ENCODE peak calls at places on chromosomes 16 and 17, in seven cellular contexts. One of them, this sample, is unnamed.
A peak's percentile ranks its signal among the peaks of the same experiment; 100 is the strongest.

GRCh38 chr17:64441772-64442549 is 7.0 kb upstream of the MILR1 start:
- DNase-seq in activated T-cell treated with anti-CD3 and anti-CD28 coated beads, Interleukin-2, amount 50 U/mL, for 48 hours: peak; percentile 26
- DNase-seq in SW 1271: no peak
- DNase-seq in RPMI8226: peak; percentile 80
- DNase-seq in stimulated activated CD8-positive, alpha-beta memory T cell treated with anti-CD3 and anti-CD28 coated beads, Interleukin-12 subunit alpha, Interleukin-12 subunit beta, amount 100 ng/mL, for 1 hour: no peak
- DNase-seq in amniotic stem cell: no peak
- DNase-seq in NCI-H1436: no peak
- DNase-seq in this sample: no peak

GRCh38 chr16:19382084-19382801 is 35.4 kb upstream of the TMC5 start:
- DNase-seq in amniotic stem cell: no peak
- DNase-seq in stimulated activated CD8-positive, alpha-beta memory T cell treated with anti-CD3 and anti-CD28 coated beads, Interleukin-12 subunit alpha, Interleukin-12 subunit beta, amount 100 ng/mL, for 1 hour: no peak
- DNase-seq in RPMI8226: peak; percentile 35
- DNase-seq in SW 1271: no peak
- DNase-seq in NCI-H1436: no peak
- DNase-seq in activated T-cell treated with anti-CD3 and anti-CD28 coated beads, Interleukin-2, amount 50 U/mL, for 48 hours: no peak
- DNase-seq in this sample: no peak

GRCh38 chr17:52517176-52517575 is 358.7 kb upstream of the CA10 start:
- DNase-seq in amniotic stem cell: no peak
- DNase-seq in RPMI8226: no peak
- DNase-seq in activated T-cell treated with anti-CD3 and anti-CD28 coated beads, Interleukin-2, amount 50 U/mL, for 48 hours: no peak
- DNase-seq in SW 1271: no peak
- DNase-seq in NCI-H1436: no peak
- DNase-seq in stimulated activated CD8-positive, alpha-beta memory T cell treated with anti-CD3 and anti-CD28 coated beads, Interleukin-12 subunit alpha, Interleukin-12 subunit beta, amount 100 ng/mL, for 1 hour: no peak
- DNase-seq in this sample: no peak

GRCh38 chr16:49739381-49739780 is 116.5 kb downstream of the ZNF423 start:
- DNase-seq in stimulated activated CD8-positive, alpha-beta memory T cell treated with anti-CD3 and anti-CD28 coated beads, Interleukin-12 subunit alpha, Interleukin-12 subunit beta, amount 100 ng/mL, for 1 hour: no peak
- DNase-seq in activated T-cell treated with anti-CD3 and anti-CD28 coated beads, Interleukin-2, amount 50 U/mL, for 48 hours: no peak
- DNase-seq in SW 1271: no peak
- DNase-seq in RPMI8226: peak; percentile 39
- DNase-seq in NCI-H1436: peak; percentile 1
- DNase-seq in amniotic stem cell: no peak
- DNase-seq in this sample: no peak

GRCh38 chr16:53100889-53101288 is 46.1 kb downstream of the CHD9 start:
- DNase-seq in amniotic stem cell: no peak
- DNase-seq in RPMI8226: no peak
- DNase-seq in activated T-cell treated with anti-CD3 and anti-CD28 coated beads, Interleukin-2, amount 50 U/mL, for 48 hours: no peak
- DNase-seq in stimulated activated CD8-positive, alpha-beta memory T cell treated with anti-CD3 and anti-CD28 coated beads, Interleukin-12 subunit alpha, Interleukin-12 subunit beta, amount 100 ng/mL, for 1 hour: no peak
- DNase-seq in SW 1271: no peak
- DNase-seq in NCI-H1436: no peak
- DNase-seq in this sample: no peak

GRCh38 chr17:5919104-5919503 is 151.1 kb upstream of the WSCD1 start:
- DNase-seq in stimulated activated CD8-positive, alpha-beta memory T cell treated with anti-CD3 and anti-CD28 coated beads, Interleukin-12 subunit alpha, Interleukin-12 subunit beta, amount 100 ng/mL, for 1 hour: no peak
- DNase-seq in NCI-H1436: no peak
- DNase-seq in SW 1271: no peak
- DNase-seq in amniotic stem cell: no peak
- DNase-seq in RPMI8226: no peak
- DNase-seq in activated T-cell treated with anti-CD3 and anti-CD28 coated beads, Interleukin-2, amount 50 U/mL, for 48 hours: no peak
- DNase-seq in this sample: no peak

GRCh38 chr17:49193513-49194296 is 16.7 kb downstream of the GNGT2 start:
- DNase-seq in NCI-H1436: peak; percentile 43
- DNase-seq in amniotic stem cell: peak; percentile 19
- DNase-seq in activated T-cell treated with anti-CD3 and anti-CD28 coated beads, Interleukin-2, amount 50 U/mL, for 48 hours: peak; percentile 48
- DNase-seq in RPMI8226: peak; percentile 30
- DNase-seq in SW 1271: no peak
- DNase-seq in stimulated activated CD8-positive, alpha-beta memory T cell treated with anti-CD3 and anti-CD28 coated beads, Interleukin-12 subunit alpha, Interleukin-12 subunit beta, amount 100 ng/mL, for 1 hour: no peak
- DNase-seq in this sample: peak; percentile 35

GRCh38 chr16:1781254-1781653 is 1.1 kb downstream of the SPSB3 start:
- DNase-seq in amniotic stem cell: no peak
- DNase-seq in activated T-cell treated with anti-CD3 and anti-CD28 coated beads, Interleukin-2, amount 50 U/mL, for 48 hours: no peak
- DNase-seq in NCI-H1436: no peak
- DNase-seq in RPMI8226: no peak
- DNase-seq in stimulated activated CD8-positive, alpha-beta memory T cell treated with anti-CD3 and anti-CD28 coated beads, Interleukin-12 subunit alpha, Interleukin-12 subunit beta, amount 100 ng/mL, for 1 hour: no peak
- DNase-seq in SW 1271: no peak
- DNase-seq in this sample: no peak

This sample was measured in activated naive CD8-positive, alpha-beta T cell treated with anti-CD3 and anti-CD28 coated beads, Interleukin-2, amount 50 U/mL, for 24 hours.